ENCODE peak calls at places on chromosomes 3 and 15, in five cellular contexts. D is NCI-H2081; T is CD4-positive, alpha-beta T cell; Y is stimulated activated CD4-positive, alpha-beta T cell treated with anti-CD3 and anti-CD28 coated beads, Interleukin-1b, Interleukin-23, amount 100 ng/mL, for 24 hours; S is HT-29. N is an unnamed sample.
A peak's percentile ranks its signal among the peaks of the same experiment; 100 is the strongest.

GRCh38 chr15:57334257-57334656 is 42.0 kb upstream of the CGNL1 start:
- DNase-seq in D (no peak), T (no peak), Y (no peak), S (peak; percentile 85), N (no peak)

GRCh38 chr3:191762323-191762960 is 301.5 kb downstream of the PYDC2 start:
- DNase-seq in D (peak; percentile 49), T (no peak), Y (no peak), S (no peak), N (peak; percentile 37)

GRCh38 chr3:59809750-59810444 is 760.1 kb upstream of the CFAP20DC start:
- DNase-seq in D (no peak), T (no peak), Y (no peak), S (peak; percentile 12), N (no peak)

GRCh38 chr3:71423151-71423906 is 160.2 kb downstream of the FOXP1 start:
- DNase-seq in D (peak; percentile 14), T (no peak), Y (no peak), S (peak; percentile 54), N (no peak)

GRCh38 chr15:64443747-64444621 is 16.4 kb upstream of the ZNF609 start:
- DNase-seq in D (no peak), T (no peak), Y (no peak), S (peak; percentile 84), N (peak; percentile 51)

GRCh38 chr3:42814914-42815507 is 5.8 kb downstream of the ACKR2 start:
- DNase-seq in D (no peak), T (no peak), Y (no peak), S (no peak), N (no peak)

GRCh38 chr3:138068046-138068445 is 47.4 kb downstream of the DZIP1L start:
- DNase-seq in D (no peak), T (no peak), Y (no peak), S (no peak), N (no peak)

GRCh38 chr15:22866066-22866465 is 27.6 kb downstream of the NIPA2 start:
- DNase-seq in D (no peak), T (no peak), Y (no peak), S (no peak), N (no peak)

GRCh38 chr15:63107895-63108546 is 13.6 kb upstream of the LACTB start:
- DNase-seq in D (no peak), T (no peak), Y (no peak), S (peak; percentile 70), N (peak; percentile 91)

GRCh38 chr3:135991621-135992020 is 26.1 kb downstream of the PPP2R3A start:
- DNase-seq in D (no peak), T (no peak), Y (no peak), S (no peak), N (no peak)

GRCh38 chr3:51982352-51982837 is 940 bp upstream of the ACY1 start:
- DNase-seq in D (peak; percentile 14), T (no peak), Y (no peak), S (peak; percentile 86), N (no peak)

GRCh38 chr15:52496175-52496574 is 32.5 kb downstream of the MYO5A start:
- DNase-seq in D (no peak), T (no peak), Y (no peak), S (no peak), N (no peak)

GRCh38 chr15:20341901-20342605 is 199.5 kb downstream of the GOLGA6L6 start:
- DNase-seq in D (no peak), T (no peak), Y (no peak), S (peak; percentile 24), N (no peak)

GRCh38 chr3:188533612-188534357 is 379.8 kb downstream of the LPP start:
- DNase-seq in D (no peak), T (no peak), Y (no peak), S (no peak), N (no peak)

GRCh38 chr15:74037171-74038117 is 42.9 kb downstream of the PML start:
- DNase-seq in D (no peak), T (no peak), Y (no peak), S (no peak), N (no peak)

GRCh38 chr3:147740928-147741327 is 331.8 kb downstream of the ZIC1 start:
- DNase-seq in D (no peak), T (no peak), Y (no peak), S (no peak), N (no peak)

GRCh38 chr15:96306321-96306720 is 24.2 kb upstream of the NR2F2 start:
- DNase-seq in D (no peak), T (no peak), Y (no peak), S (no peak), N (no peak)

GRCh38 chr3:25587094-25587493 is 77.6 kb downstream of the TOP2B start:
- DNase-seq in D (no peak), T (no peak), Y (no peak), S (no peak), N (no peak)

GRCh38 chr3:10810376-10810775 is 5.7 kb upstream of the SLC6A11 start:
- DNase-seq in D (no peak), T (no peak), Y (no peak), S (no peak), N (no peak)

GRCh38 chr15:39285663-39286062 is 295.2 kb upstream of the THBS1 start:
- DNase-seq in D (no peak), T (no peak), Y (no peak), S (no peak), N (no peak)

GRCh38 chr3:158908187-158908762 is 106.4 kb downstream of the MFSD1 start:
- DNase-seq in D (no peak), T (no peak), Y (no peak), S (no peak), N (no peak)

GRCh38 chr3:64484289-64484992 is 203.4 kb downstream of the ADAMTS9 start:
- DNase-seq in D (peak; percentile 66), T (peak; percentile 42), Y (peak; percentile 50), S (peak; percentile 67), N (peak; percentile 37)

GRCh38 chr3:42830437-42831320 is 21.4 kb downstream of the ACKR2 start:
- DNase-seq in D (peak; percentile 53), T (no peak), Y (no peak), S (no peak), N (no peak)

GRCh38 chr3:170330366-170330765 is 27.1 kb upstream of the SKIL start:
- DNase-seq in D (no peak), T (no peak), Y (no peak), S (peak; percentile 62), N (no peak)

GRCh38 chr15:62853114-62853832 is 189.3 kb upstream of the TPM1 start:
- DNase-seq in D (no peak), T (no peak), Y (no peak), S (no peak), N (no peak)

GRCh38 chr15:74320358-74321247 is 46.8 kb downstream of the CYP11A1 start:
- DNase-seq in D (peak; percentile 88), T (peak; percentile 14), Y (no peak), S (peak; percentile 39), N (no peak)

GRCh38 chr15:32091505-32092380 is 61.4 kb downstream of the CHRNA7 start:
- DNase-seq in D (no peak), T (no peak), Y (no peak), S (no peak), N (no peak)

GRCh38 chr15:41659190-41659589 is 1.0 kb upstream of the MGA start:
- DNase-seq in D (no peak), T (no peak), Y (no peak), S (no peak), N (no peak)

GRCh38 chr3:79032686-79033318 is 735.0 kb downstream of the ROBO1 start:
- DNase-seq in D (peak; percentile 64), T (no peak), Y (no peak), S (peak; percentile 59), N (no peak)

GRCh38 chr15:60529332-60529731 is 50.4 kb upstream of the ICE2 start:
- DNase-seq in D (no peak), T (no peak), Y (no peak), S (no peak), N (no peak)

GRCh38 chr3:157094301-157094700 is 65.6 kb downstream of the CCNL1 start:
- DNase-seq in D (no peak), T (no peak), Y (no peak), S (no peak), N (no peak)

GRCh38 chr15:86178845-86179244 is 99.2 kb downstream of the AGBL1 start:
- DNase-seq in D (no peak), T (no peak), Y (no peak), S (peak; percentile 25), N (no peak)

GRCh38 chr3:128326051-128326823 is 140.5 kb downstream of the DNAJB8 start:
- DNase-seq in D (no peak), T (no peak), Y (no peak), S (no peak), N (no peak)

GRCh38 chr3:133821767-133822638 is 16.4 kb downstream of the SRPRB start:
- DNase-seq in D (no peak), T (no peak), Y (no peak), S (peak; percentile 80), N (peak; percentile 63)

GRCh38 chr15:44788748-44789147 is 52.4 kb downstream of the TRIM69 start:
- DNase-seq in D (no peak), T (no peak), Y (peak; percentile 28), S (no peak), N (no peak)

GRCh38 chr3:188772886-188773285 is 398.9 kb upstream of the TPRG1 start:
- DNase-seq in D (no peak), T (no peak), Y (no peak), S (no peak), N (no peak)

GRCh38 chr3:71066356-71066755 is 517.2 kb downstream of the FOXP1 start:
- DNase-seq in D (no peak), T (no peak), Y (no peak), S (peak; percentile 46), N (no peak)